ENCODE peak calls at places on chromosomes 6 and 20, in six cellular contexts. W is transverse colon, O is prostate gland, H is HL-60, V is Panc1, B is esophagus muscularis mucosa. T is an unnamed sample.

GRCh38 chr6:158056804-158057203 is 75.1 kb downstream of the SYNJ2 start:
- DNase-seq in B (no peak), W (no peak), O (no peak), H (no peak), V (no peak), T (no peak)

GRCh38 chr20:38907918-38908677 is 18.1 kb upstream of the FAM83D start:
- DNase-seq in O (no peak), V (no peak), H (no peak), W (no peak), B (no peak), T (no peak)

GRCh38 chr20:23937303-23938117 is 51.1 kb downstream of the GGTLC1 start:
- DNase-seq in H (peak; percentile 69), O (peak; percentile 69), V (peak; percentile 17), W (peak; percentile 30), B (peak; percentile 90), T (peak; percentile 3)

GRCh38 chr6:142845624-142846458 is 99.1 kb downstream of the HIVEP2 start:
- DNase-seq in B (no peak), H (no peak), V (no peak), O (peak; percentile 89), W (peak; percentile 90), T (no peak)

GRCh38 chr20:46622125-46622524 is 29.1 kb downstream of the SLC13A3 start:
- DNase-seq in H (no peak), O (no peak), B (no peak), V (no peak), W (no peak), T (no peak)

GRCh38 chr6:37083243-37084138 is 78.0 kb downstream of the FGD2 start:
- DNase-seq in H (peak; percentile 98), V (no peak), B (no peak), O (peak; percentile 79), W (peak; percentile 69), T (no peak)

GRCh38 chr6:11200356-11200755 is 32.1 kb downstream of the NEDD9 start:
- DNase-seq in H (no peak), V (no peak), W (no peak), O (no peak), B (no peak), T (no peak)

GRCh38 chr6:20811112-20811746 is 277.0 kb downstream of the CDKAL1 start:
- DNase-seq in O (no peak), W (no peak), H (no peak), B (no peak), V (peak; percentile 72), T (no peak)

GRCh38 chr6:145036848-145037567 is 698.3 kb downstream of the EPM2A start:
- DNase-seq in O (no peak), B (no peak), V (no peak), H (no peak), W (no peak), T (no peak)

GRCh38 chr20:59676877-59677140 is 72.5 kb downstream of the PHACTR3 start:
- DNase-seq in O (no peak), B (no peak), H (no peak), V (no peak), W (no peak), T (no peak)

GRCh38 chr20:34904202-34904621 is 27.8 kb downstream of the ACSS2 start:
- DNase-seq in V (no peak), O (no peak), B (no peak), W (no peak), H (no peak), T (no peak)

GRCh38 chr6:148347076-148348054 is 4.7 kb downstream of the SASH1 start:
- DNase-seq in V (no peak), O (no peak), H (no peak), W (no peak), B (no peak), T (no peak)

GRCh38 chr6:159681104-159681503 is 11.9 kb downstream of the SOD2 start:
- DNase-seq in B (no peak), V (no peak), O (no peak), H (no peak), W (no peak), T (no peak)

GRCh38 chr20:44909872-44910689 is at the start of gene PABPC1L:
- DNase-seq in O (peak; percentile 68), H (peak; percentile 51), B (no peak), W (peak; percentile 80), V (no peak), T (peak; percentile 13)
- TF ChIP-seq POLR2AphosphoS5 in O (no peak), H (peak; percentile 62), B (no peak), W (peak; percentile 49), V (peak; percentile 76), T (peak; percentile 48)

GRCh38 chr20:54174452-54175175 is 828 bp upstream of the CYP24A1 start:
- DNase-seq in V (no peak), W (no peak), H (no peak), O (no peak), B (no peak), T (no peak)
- TF ChIP-seq POLR2AphosphoS5 in V (no peak), W (no peak), H (no peak), O (no peak), B (no peak), T (no peak)

GRCh38 chr6:23388239-23388803 is 737.7 kb upstream of the NRSN1 start:
- DNase-seq in O (no peak), B (no peak), H (no peak), V (no peak), W (no peak), T (no peak)

GRCh38 chr6:23394699-23395098 is 731.3 kb upstream of the NRSN1 start:
- DNase-seq in V (no peak), H (no peak), O (no peak), B (no peak), W (no peak), T (no peak)

DNA sequence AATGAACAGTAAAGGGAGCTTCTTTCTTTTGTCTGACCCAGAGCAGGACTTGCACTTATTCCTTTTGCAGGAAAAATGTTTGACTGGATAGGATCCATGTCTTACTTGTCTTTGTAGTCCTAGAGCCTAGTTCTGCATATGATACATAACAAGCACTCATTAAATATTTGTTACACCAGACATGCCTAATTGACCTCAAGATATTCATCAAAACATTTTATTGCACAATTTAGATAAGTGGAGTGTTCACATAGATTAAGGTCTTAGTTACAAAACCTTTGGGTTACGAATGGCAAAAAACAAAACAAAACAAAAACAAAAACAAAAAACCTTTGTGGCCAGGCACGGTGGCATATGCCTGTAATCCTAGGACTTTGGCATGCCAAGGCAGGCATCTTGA is 735.8 kb upstream of the NRSN1 start:
- DNase-seq in W (no peak), H (no peak), O (no peak), V (no peak), B (no peak), T (no peak)
- TF ChIP-seq POLR2AphosphoS5 in W (no peak), H (no peak), O (no peak), V (no peak), B (no peak), T (no peak)

GRCh38 chr6:133958782-133959181 is 5.8 kb downstream of the TBPL1 start:
- DNase-seq in V (no peak), W (no peak), O (no peak), H (no peak), B (no peak), T (no peak)
- TF ChIP-seq POLR2AphosphoS5 in V (no peak), W (no peak), O (no peak), H (no peak), B (no peak), T (no peak)